ENCODE peak calls at places on chromosomes 1 and 21, in seven cellular contexts. E is tibial nerve, O is tibial artery, I is PC-3, H is dorsolateral prefrontal cortex, M is breast epithelium, X is Panc1. K is an unnamed sample.

GRCh38 chr1:151825811-151826660 is 5.6 kb downstream of the RORC start:
- DNase-seq in E (no peak), M (no peak), I (no peak), X (no peak), O (no peak), H (no peak), K (no peak)

GRCh38 chr1:52328615-52329014 is 37.4 kb downstream of the CC2D1B start:
- DNase-seq in H (no peak), I (peak), M (no peak), O (no peak), X (no peak), E (no peak), K (no peak)

GRCh38 chr1:2601721-2602303 is 15.2 kb downstream of the PRXL2B start:
- DNase-seq in E (peak), M (no peak), O (no peak), H (no peak), X (no peak), I (no peak), K (no peak)

GRCh38 chr1:41399148-41399795 is 38.0 kb downstream of the FOXO6 start:
- DNase-seq in H (no peak), E (no peak), I (no peak), M (no peak), X (no peak), O (no peak), K (peak)

GRCh38 chr1:156667610-156667967 is 9.6 kb downstream of the NES start:
- DNase-seq in I (no peak), X (no peak), O (no peak), M (no peak), E (no peak), H (peak), K (peak)

GRCh38 chr1:178976541-178976940 is 49.2 kb upstream of the FAM20B start:
- DNase-seq in I (no peak), O (no peak), X (no peak), E (no peak), M (no peak), H (no peak), K (no peak)

GRCh38 chr21:40143822-40144525 is 276.7 kb downstream of the PCP4 start:
- DNase-seq in I (peak), O (no peak), X (peak), H (peak), M (peak), E (peak), K (peak)

GRCh38 chr1:171588230-171588629 is 33.8 kb upstream of the MYOCOS start:
- DNase-seq in M (no peak), E (no peak), X (no peak), I (no peak), H (no peak), O (no peak), K (no peak)

GRCh38 chr1:167086033-167086432 is 4.1 kb downstream of the GPA33 start:
- DNase-seq in H (peak), M (no peak), I (no peak), E (no peak), X (no peak), O (no peak), K (no peak)

GRCh38 chr1:5615076-5615475 is 377.1 kb downstream of the NPHP4 start:
- DNase-seq in O (no peak), M (no peak), H (no peak), I (no peak), X (no peak), E (no peak), K (no peak)

GRCh38 chr1:27612718-27613117 is 8.8 kb upstream of the AHDC1 start:
- DNase-seq in I (no peak), O (no peak), E (no peak), H (no peak), X (no peak), M (no peak), K (no peak)

GRCh38 chr1:69103213-69103612 is 464.5 kb upstream of the LRRC7 start:
- DNase-seq in M (no peak), E (no peak), H (no peak), I (no peak), O (no peak), X (no peak), K (no peak)

GRCh38 chr1:200925821-200926220 is 31.1 kb downstream of the INAVA start:
- DNase-seq in M (no peak), O (no peak), E (no peak), I (peak), H (no peak), X (no peak), K (no peak)

GRCh38 chr21:31476551-31477120 is 132.6 kb upstream of the TIAM1 start:
- DNase-seq in M (no peak), H (no peak), E (no peak), O (no peak), X (no peak), I (no peak), K (peak)

GRCh38 chr1:202656057-202656456 is 54.2 kb downstream of the SYT2 start:
- DNase-seq in M (no peak), O (no peak), I (no peak), X (no peak), H (no peak), E (no peak), K (no peak)

GRCh38 chr1:96508226-96508625 is 213.4 kb upstream of the PTBP2 start:
- DNase-seq in E (no peak), O (no peak), M (no peak), I (no peak), H (no peak), X (no peak), K (no peak)

GRCh38 chr1:153963850-153964331 is 554 bp upstream of the SLC39A1 start:
- DNase-seq in E (no peak), O (no peak), I (peak), X (no peak), M (peak), H (peak), K (no peak)

GRCh38 chr1:64228181-64228957 is 24.9 kb downstream of the UBE2U start:
- DNase-seq in H (no peak), X (no peak), M (no peak), E (no peak), O (no peak), I (peak), K (no peak)

GRCh38 chr1:118148034-118148433 is 37.0 kb downstream of the SPAG17 start:
- DNase-seq in M (no peak), I (no peak), X (no peak), O (no peak), H (no peak), E (no peak), K (no peak)

GRCh38 chr1:14421295-14421976 is 177.0 kb upstream of the KAZN start:
- DNase-seq in I (no peak), E (no peak), H (no peak), X (no peak), O (no peak), M (no peak), K (no peak)

GRCh38 chr1:54936791-54937190 is 43.6 kb upstream of the TMEM61 start:
- DNase-seq in H (no peak), M (no peak), O (no peak), I (no peak), E (no peak), X (no peak), K (no peak)

GRCh38 chr1:205791568-205792180 is 16.4 kb upstream of the RAB29 start:
- DNase-seq in X (peak), O (no peak), M (peak), E (peak), I (peak), H (peak), K (peak)

GRCh38 chr1:53629101-53629691 is 109.8 kb downstream of the GLIS1 start:
- DNase-seq in M (no peak), E (no peak), I (no peak), H (no peak), X (no peak), O (peak), K (no peak)

GRCh38 chr1:152112101-152112884 is 3.0 kb downstream of the TCHH start:
- DNase-seq in H (no peak), X (no peak), O (no peak), M (no peak), E (no peak), I (peak), K (no peak)

GRCh38 chr1:200075938-200076546 is 48.5 kb downstream of the NR5A2 start:
- DNase-seq in H (no peak), I (peak), M (no peak), O (no peak), E (no peak), X (peak), K (no peak)

GRCh38 chr1:25794325-25794724 is 5.7 kb upstream of the SELENON start:
- DNase-seq in I (no peak), H (no peak), O (no peak), M (no peak), E (no peak), X (no peak), K (no peak)

DNA sequence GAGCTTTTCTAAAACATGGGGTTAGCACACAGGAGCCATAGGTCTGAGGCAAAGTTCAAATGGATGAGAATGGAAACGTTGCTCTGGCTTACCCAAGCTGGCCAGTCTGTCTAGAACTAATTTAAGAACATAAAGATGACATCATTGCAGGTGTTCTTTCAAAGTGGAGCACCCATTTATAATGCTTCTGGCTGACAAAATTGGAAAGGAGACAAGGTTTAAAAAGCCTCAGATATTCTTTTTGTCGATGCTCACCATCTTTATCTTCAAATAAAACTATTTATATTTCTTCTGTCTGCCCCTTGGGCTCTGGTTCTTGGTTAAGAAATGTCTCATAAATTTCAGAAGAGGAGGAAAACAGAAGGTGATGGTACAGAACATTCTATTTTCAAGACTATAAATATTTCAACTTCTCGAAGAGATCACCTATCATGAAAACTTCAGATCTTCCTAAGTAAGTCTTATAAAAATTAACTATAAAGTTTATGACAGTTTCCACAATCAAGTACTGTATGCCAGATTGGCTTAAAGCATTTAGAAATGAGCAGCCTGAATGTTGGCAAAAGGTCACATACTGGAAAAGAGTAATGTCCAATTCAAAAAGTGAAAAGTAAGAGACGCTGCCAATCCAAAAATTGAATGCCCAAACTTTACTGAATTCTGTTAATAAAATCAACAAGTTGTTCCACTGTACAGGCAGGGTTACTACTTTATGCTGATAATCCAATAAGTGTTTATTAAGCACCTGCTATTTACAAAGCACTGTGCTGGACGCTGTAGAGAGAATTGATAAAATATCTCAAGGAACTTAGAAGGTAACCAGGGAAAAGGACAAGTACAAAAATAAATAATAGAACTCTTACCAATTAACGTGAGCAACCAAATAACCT is 92.0 kb downstream of the ETS2 start:
- DNase-seq in O (no peak), I (no peak), X (no peak), H (no peak), E (no peak), M (no peak), K (no peak)
- H3K27ac ChIP-seq in O (no peak), I (no peak), X (no peak), H (no peak), E (no peak), M (no peak), K (no peak)

GRCh38 chr1:229661022-229661877 is 35.2 kb downstream of the URB2 start:
- DNase-seq in H (peak), E (peak), I (peak), M (peak), O (peak), X (peak), K (peak)

GRCh38 chr1:229661897-229662296 is 35.9 kb downstream of the URB2 start:
- DNase-seq in X (no peak), I (no peak), M (no peak), O (no peak), H (no peak), E (no peak), K (no peak)

GRCh38 chr1:229669333-229669732 is 43.3 kb downstream of the URB2 start:
- DNase-seq in X (no peak), I (no peak), E (no peak), M (no peak), H (no peak), O (no peak), K (no peak)

GRCh38 chr1:229664133-229664689 is 38.2 kb downstream of the URB2 start:
- DNase-seq in M (no peak), E (no peak), O (no peak), H (no peak), I (no peak), X (no peak), K (peak)

GRCh38 chr1:229665912-229666558 is 40.0 kb downstream of the URB2 start:
- DNase-seq in O (no peak), M (no peak), X (no peak), E (no peak), I (no peak), H (no peak), K (no peak)
- H3K27ac ChIP-seq in O (no peak), M (no peak), X (no peak), E (no peak), I (no peak), H (peak), K (peak)

GRCh38 chr1:33360367-33360766 is 39.5 kb upstream of the A3GALT2 start:
- DNase-seq in O (no peak), I (no peak), X (no peak), M (no peak), H (no peak), E (no peak), K (no peak)

GRCh38 chr1:33359931-33360330 is 39.0 kb upstream of the A3GALT2 start:
- DNase-seq in O (no peak), X (no peak), M (peak), E (no peak), H (no peak), I (no peak), K (no peak)

GRCh38 chr1:33363470-33363861 is 42.6 kb upstream of the A3GALT2 start:
- DNase-seq in I (no peak), H (no peak), X (no peak), M (no peak), O (no peak), E (no peak), K (peak)

GRCh38 chr1:33358771-33359503 is 38.0 kb upstream of the A3GALT2 start:
- DNase-seq in X (no peak), O (no peak), M (no peak), E (no peak), I (peak), H (no peak), K (no peak)

GRCh38 chr1:33361553-33362262 is 40.8 kb upstream of the A3GALT2 start:
- DNase-seq in E (no peak), O (no peak), H (no peak), I (no peak), M (no peak), X (no peak), K (no peak)
- H3K27ac ChIP-seq in E (no peak), O (peak), H (peak), I (no peak), M (peak), X (no peak), K (peak)

DNA sequence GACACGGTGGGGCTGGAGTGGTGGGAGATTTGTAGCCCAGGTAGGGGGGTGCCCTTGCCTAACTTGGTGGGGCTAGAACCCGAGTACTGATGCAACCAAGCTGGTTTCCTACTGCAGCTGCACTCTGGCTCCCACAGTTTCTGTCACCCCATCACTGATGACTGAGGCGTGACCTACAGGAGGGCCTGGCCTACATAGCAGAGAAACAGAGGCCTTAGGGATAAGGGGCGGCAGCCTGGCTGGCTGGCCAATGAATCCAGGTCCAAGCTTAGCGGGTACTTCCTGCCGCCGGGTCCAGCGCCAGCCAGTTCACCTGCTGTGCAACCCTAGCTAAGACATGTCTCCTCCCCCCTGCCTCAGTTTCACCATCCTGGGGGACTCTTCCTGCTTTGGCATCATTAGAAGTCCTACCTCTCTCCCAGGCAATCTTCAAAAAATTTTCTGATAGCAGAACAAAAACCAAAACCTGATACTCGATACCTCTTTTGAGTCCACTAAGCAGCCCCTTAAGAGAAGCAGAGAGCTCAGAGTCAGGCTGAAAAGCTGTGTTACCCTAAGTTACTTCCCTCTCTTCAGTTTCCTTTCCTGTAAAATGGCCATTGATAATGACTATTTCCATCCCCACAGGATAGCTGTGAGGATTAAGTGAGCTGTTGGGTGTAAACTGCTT is 27.3 kb upstream of the RNF19B start:
- DNase-seq in O (no peak), M (no peak), X (no peak), E (no peak), I (no peak), H (no peak), K (no peak)
- H3K27ac ChIP-seq in O (peak), M (peak), X (no peak), E (peak), I (peak), H (peak), K (peak)

DNA sequence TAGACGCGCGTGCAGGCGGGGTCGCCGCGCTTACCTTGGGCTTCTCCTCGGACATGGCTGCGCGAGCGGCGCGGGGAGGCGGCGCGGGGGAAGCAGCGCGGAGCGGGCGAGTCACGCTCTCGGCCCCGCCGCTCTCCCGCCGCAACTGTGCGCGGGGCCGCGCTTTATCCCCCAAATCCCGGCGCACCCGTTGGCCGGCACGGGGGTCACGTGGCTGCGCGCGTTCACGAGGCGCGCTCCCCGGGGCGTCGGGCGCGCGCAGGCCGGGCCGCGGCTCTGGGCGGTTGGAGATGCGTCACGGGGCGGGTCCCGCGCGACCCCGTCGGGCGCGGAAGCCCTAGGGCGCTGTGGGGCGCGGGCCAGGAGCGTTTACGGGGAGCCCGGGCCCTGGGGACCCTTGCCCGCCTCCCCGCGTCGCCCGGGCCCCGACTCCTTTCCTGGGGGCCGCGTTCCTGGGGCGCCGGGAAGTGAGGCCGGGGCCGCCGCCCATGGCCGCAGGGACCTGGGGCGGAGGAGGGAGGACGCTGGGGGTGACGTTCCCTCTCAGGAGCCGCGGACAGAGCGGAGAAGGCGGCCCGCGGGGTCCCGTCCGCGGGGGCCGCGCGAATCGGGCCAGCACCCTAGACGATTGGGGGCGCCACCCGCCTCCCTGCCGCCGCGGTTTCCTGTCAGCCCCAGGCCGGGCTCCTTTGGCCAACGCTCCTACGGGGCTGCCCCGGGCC is at the start of gene SUMO3:
- DNase-seq in O (peak), E (peak), M (peak), X (no peak), I (peak), H (peak), K (peak)
- H3K27ac ChIP-seq in O (peak), E (peak), M (peak), X (peak), I (peak), H (peak), K (peak)